ENCODE peak calls at places on chromosomes 2 and 18, in nine cellular contexts. O, K, A, T, E, L, Q, X and Z are unnamed samples.

GRCh38 chr2:12890071-12890470 is 173.3 kb downstream of the TRIB2 start:
- DNase-seq in T (no peak), A (no peak), X (no peak), L (no peak), O (no peak), E (no peak), Q (no peak), K (no peak), Z (no peak)

GRCh38 chr18:57930476-57930875 is 113.5 kb upstream of the NEDD4L start:
- DNase-seq in X (no peak), L (peak; percentile 9), T (no peak), K (no peak), E (no peak), O (peak; percentile 56), A (no peak), Q (no peak), Z (no peak)

GRCh38 chr2:135755573-135755972 is 13.9 kb downstream of the UBXN4 start:
- DNase-seq in A (no peak), Q (no peak), T (no peak), O (no peak), L (no peak), K (no peak), X (no peak), E (no peak), Z (no peak)

GRCh38 chr18:8828798-8829197 is 123.4 kb downstream of the MTCL1 start:
- DNase-seq in K (no peak), Q (no peak), L (no peak), T (no peak), O (no peak), A (no peak), E (no peak), X (peak; percentile 68), Z (no peak)

GRCh38 chr2:201257381-201257940 is 2.9 kb upstream of the CASP8 start:
- DNase-seq in Q (no peak), L (no peak), O (peak; percentile 41), E (peak; percentile 49), T (no peak), X (peak; percentile 71), A (peak; percentile 72), K (no peak), Z (no peak)

GRCh38 chr2:200373973-200374416 is 67.5 kb downstream of the SPATS2L start:
- DNase-seq in X (no peak), L (no peak), A (no peak), T (no peak), O (no peak), K (no peak), E (no peak), Q (no peak), Z (no peak)

GRCh38 chr2:237322564-237322963 is 91.4 kb downstream of the COL6A3 start:
- DNase-seq in K (no peak), T (no peak), E (peak; percentile 57), X (no peak), Q (no peak), L (no peak), O (no peak), A (no peak), Z (no peak)

GRCh38 chr18:76801567-76802505 is 20.5 kb upstream of the ZNF236 start:
- DNase-seq in K (peak; percentile 39), T (peak; percentile 81), E (peak; percentile 96), L (peak; percentile 36), Q (peak; percentile 58), O (no peak), X (peak; percentile 75), A (peak; percentile 67), Z (no peak)

GRCh38 chr2:232026941-232027340 is 65.4 kb downstream of the DIS3L2 start:
- DNase-seq in T (no peak), E (no peak), O (no peak), A (no peak), K (no peak), L (no peak), Q (no peak), X (no peak), Z (no peak)

GRCh38 chr18:3901811-3902210 is 451.8 kb downstream of the TGIF1 start:
- DNase-seq in E (no peak), A (no peak), Q (no peak), O (no peak), L (no peak), T (no peak), K (no peak), X (no peak), Z (no peak)

GRCh38 chr2:37367310-37367709 is 22.9 kb downstream of the QPCT start:
- DNase-seq in O (no peak), K (no peak), Q (peak; percentile 38), E (no peak), A (no peak), L (no peak), T (no peak), X (no peak), Z (no peak)

GRCh38 chr2:46490521-46491141 is 11.3 kb downstream of the TMEM247 start:
- DNase-seq in L (no peak), K (peak; percentile 20), A (no peak), E (no peak), O (no peak), Q (peak; percentile 27), T (peak; percentile 69), X (no peak), Z (no peak)

GRCh38 chr18:13676499-13676898 is 49.9 kb downstream of the FAM210A start:
- DNase-seq in L (no peak), O (no peak), X (no peak), K (no peak), E (no peak), A (no peak), T (no peak), Q (no peak), Z (no peak)

GRCh38 chr2:23745726-23746105 is 181.2 kb downstream of the ATAD2B start:
- DNase-seq in L (no peak), O (no peak), X (no peak), E (no peak), Q (peak; percentile 39), K (peak; percentile 51), A (no peak), T (no peak), Z (no peak)

GRCh38 chr18:28529644-28530043 is 352.7 kb upstream of the CDH2 start:
- DNase-seq in O (no peak), X (no peak), L (no peak), Q (no peak), K (no peak), E (no peak), A (no peak), T (no peak), Z (no peak)

GRCh38 chr2:18171191-18172139 is 293.0 kb downstream of the KCNS3 start:
- DNase-seq in E (no peak), X (no peak), Q (peak; percentile 54), T (no peak), A (no peak), O (peak; percentile 73), L (no peak), K (peak; percentile 61), Z (no peak)

GRCh38 chr2:74690571-74690970 is 36.5 kb downstream of the SEMA4F start:
- DNase-seq in O (no peak), Q (peak; percentile 74), L (peak; percentile 29), X (no peak), K (peak; percentile 51), A (no peak), E (peak; percentile 73), T (peak; percentile 60), Z (no peak)

GRCh38 chr2:117771969-117772630 is 42.4 kb upstream of the DDX18 start:
- DNase-seq in E (peak; percentile 11), T (no peak), O (peak; percentile 29), K (peak; percentile 9), L (peak; percentile 24), Q (peak; percentile 38), X (no peak), A (no peak), Z (no peak)

GRCh38 chr18:3502650-3503049 is 52.7 kb downstream of the TGIF1 start:
- DNase-seq in A (no peak), K (no peak), O (no peak), Q (no peak), L (no peak), T (no peak), E (no peak), X (no peak), Z (no peak)

GRCh38 chr2:37098416-37099118 is 14.2 kb downstream of the GPATCH11 start:
- DNase-seq in T (no peak), A (no peak), Q (no peak), K (no peak), L (no peak), X (no peak), E (no peak), O (no peak), Z (no peak)

GRCh38 chr18:26317353-26317865 is 91.2 kb downstream of the TAF4B start:
- DNase-seq in T (no peak), A (no peak), Q (peak; percentile 1), O (no peak), E (no peak), K (no peak), X (no peak), L (no peak), Z (no peak)

GRCh38 chr18:76720683-76721082 is 101.7 kb upstream of the ZNF236 start:
- DNase-seq in A (peak; percentile 43), K (peak; percentile 15), T (no peak), E (no peak), Q (no peak), X (no peak), L (no peak), O (no peak), Z (no peak)

GRCh38 chr18:44893045-44893706 is 212.5 kb downstream of the SETBP1 start:
- DNase-seq in A (no peak), L (no peak), X (no peak), K (no peak), T (no peak), Q (peak; percentile 40), E (no peak), O (no peak), Z (no peak)

GRCh38 chr2:228352048-228352447 is 170.6 kb upstream of the SPHKAP start:
- DNase-seq in A (no peak), Q (no peak), E (no peak), K (no peak), X (no peak), T (no peak), L (no peak), O (no peak), Z (no peak)

GRCh38 chr2:126685629-126686028 is 29.7 kb downstream of the GYPC start:
- DNase-seq in O (no peak), T (no peak), X (no peak), Q (no peak), L (no peak), A (no peak), E (no peak), K (no peak), Z (no peak)

GRCh38 chr2:218427741-218428140 is 8.8 kb downstream of the VIL1 start:
- DNase-seq in Q (no peak), T (no peak), A (no peak), L (no peak), K (no peak), E (peak; percentile 45), X (peak; percentile 45), O (no peak), Z (peak; percentile 81)